ENCODE peak calls at places on chromosomes 6 and 20, in ten cellular contexts. B is foreskin fibroblast, Z is osteocyte, J is brain microvascular endothelial cell, K is lower lobe of right lung, Y is fibroblast of mammary gland, D is endothelial cell, M is fibroblast of the aortic adventitia, U is ovary, F is B cell. S is an unnamed sample.
A peak's percentile ranks its signal among the peaks of the same experiment; 100 is the strongest.

GRCh38 chr6:21928715-21929298 is 335.3 kb downstream of the SOX4 start:
- DNase-seq in B (no peak), Z (no peak), J (no peak), K (no peak), Y (no peak), D (no peak), M (no peak), U (no peak), F (no peak), S (no peak)

GRCh38 chr6:139982652-139983051 is 608.2 kb upstream of the CITED2 start:
- DNase-seq in B (peak; percentile 92), Z (no peak), J (peak; percentile 68), K (no peak), Y (peak; percentile 87), D (no peak), M (peak; percentile 64), U (no peak), F (no peak), S (peak; percentile 59)

GRCh38 chr6:37559060-37559459 is 59.4 kb upstream of the CCDC167 start:
- DNase-seq in B (no peak), Z (no peak), J (no peak), K (no peak), Y (no peak), D (no peak), M (no peak), U (no peak), F (no peak), S (no peak)

GRCh38 chr20:33702861-33703260 is 16.7 kb upstream of the E2F1 start:
- DNase-seq in B (no peak), Z (no peak), J (no peak), K (no peak), Y (no peak), D (no peak), M (no peak), U (no peak), F (no peak), S (no peak)

GRCh38 chr6:1724616-1725015 is 114.9 kb downstream of the FOXC1 start:
- DNase-seq in B (no peak), Z (no peak), J (no peak), K (peak; percentile 80), Y (no peak), D (peak; percentile 64), M (no peak), U (no peak), F (no peak), S (no peak)

GRCh38 chr20:38894091-38894847 is 31.9 kb upstream of the FAM83D start:
- DNase-seq in B (peak; percentile 7), Z (no peak), J (no peak), K (no peak), Y (peak; percentile 49), D (no peak), M (no peak), U (no peak), F (no peak), S (no peak)

GRCh38 chr6:127026247-127026646 is 92.2 kb upstream of the RSPO3 start:
- DNase-seq in B (peak; percentile 4), Z (no peak), J (no peak), K (no peak), Y (no peak), D (no peak), M (no peak), U (no peak), F (no peak), S (no peak)

GRCh38 chr20:60108397-60108796 is 150.2 kb downstream of the CDH26 start:
- DNase-seq in B (no peak), Z (no peak), J (peak; percentile 60), K (no peak), Y (no peak), D (no peak), M (no peak), U (no peak), F (no peak), S (no peak)

GRCh38 chr6:30963641-30964040 is 19.9 kb upstream of the MUC21 start:
- DNase-seq in B (no peak), Z (no peak), J (no peak), K (no peak), Y (peak; percentile 68), D (no peak), M (no peak), U (no peak), F (no peak), S (peak; percentile 26)

GRCh38 chr20:50395258-50395729 is 114.9 kb upstream of the PTPN1 start:
- DNase-seq in B (peak; percentile 84), Z (no peak), J (peak; percentile 35), K (peak; percentile 87), Y (peak; percentile 52), D (no peak), M (no peak), U (peak; percentile 45), F (no peak), S (no peak)

DNA sequence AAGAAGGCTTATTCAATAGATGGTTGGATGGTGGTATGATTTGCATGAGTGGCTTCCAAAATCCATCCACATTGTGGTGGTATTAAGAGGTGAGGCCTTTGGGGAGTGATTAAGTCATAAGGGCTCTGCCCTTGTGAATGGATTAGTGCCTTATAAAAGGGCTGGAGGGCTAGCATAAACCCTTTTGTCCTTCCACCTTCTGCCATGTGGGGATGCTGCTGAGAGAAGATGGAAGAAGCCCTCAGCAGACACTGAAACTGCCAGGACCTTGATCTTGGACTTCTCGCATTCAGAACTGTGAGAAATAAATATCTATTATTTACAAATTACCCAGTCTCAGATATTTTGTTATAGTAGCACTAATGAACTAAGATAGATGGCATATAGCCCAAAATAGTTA is 27.8 kb upstream of the SRPK1 start:
- DNase-seq in B (no peak), Z (no peak), J (peak; percentile 24), K (no peak), Y (peak; percentile 41), D (peak; percentile 16), M (peak; percentile 38), U (no peak), F (no peak), S (no peak)
- TF ChIP-seq CTCF in B (no peak), Z (peak; percentile 24), J (peak; percentile 70), K (no peak), Y (peak; percentile 49), D (no peak), M (peak; percentile 60), U (no peak), F (no peak), S (peak; percentile 33)

GRCh38 chr6:44105993-44106740 is 21.1 kb downstream of the MRPL14 start:
- DNase-seq in B (no peak), Z (no peak), J (no peak), K (no peak), Y (no peak), D (no peak), M (no peak), U (no peak), F (no peak), S (no peak)
- TF ChIP-seq CTCF in B (no peak), Z (no peak), J (no peak), K (no peak), Y (no peak), D (no peak), M (no peak), U (no peak), F (no peak), S (no peak)

DNA sequence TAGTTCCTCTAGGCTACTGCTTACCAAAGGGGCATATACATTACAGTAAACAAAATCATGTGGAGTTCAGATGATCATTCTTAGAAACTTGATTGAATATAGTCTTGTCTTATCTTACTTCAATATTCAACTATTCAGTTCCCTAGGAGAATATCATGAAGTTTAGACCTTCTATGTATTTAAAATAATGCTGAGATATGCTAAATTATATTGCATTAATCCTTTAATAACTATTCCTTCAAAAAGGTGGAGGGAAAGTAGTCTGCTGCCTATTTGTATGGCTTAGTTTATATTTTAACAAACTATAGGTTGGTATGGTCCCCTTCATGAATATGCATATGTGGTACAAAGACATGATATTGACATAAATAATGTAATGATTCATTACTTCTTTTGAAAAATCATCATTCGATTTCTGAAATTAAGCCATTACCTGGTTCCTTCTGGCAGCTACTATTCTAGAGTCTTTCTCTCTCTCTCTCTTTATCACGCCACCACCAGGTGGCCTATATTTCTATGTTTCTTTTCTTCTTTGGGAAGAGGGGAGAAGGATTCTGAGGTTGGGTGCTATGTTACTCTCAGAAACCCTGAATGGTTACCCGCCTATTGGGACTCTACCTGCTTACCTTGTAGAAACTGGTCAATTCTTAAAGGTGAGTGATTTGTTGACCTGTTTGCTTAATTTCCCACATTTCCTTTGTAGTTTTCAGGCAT is 855.8 kb downstream of the HACE1 start:
- DNase-seq in B (no peak), Z (no peak), J (no peak), K (no peak), Y (no peak), D (no peak), M (no peak), U (no peak), F (no peak), S (no peak)
- TF ChIP-seq CTCF in B (no peak), Z (peak; percentile 38), J (no peak), K (no peak), Y (no peak), D (no peak), M (no peak), U (no peak), F (no peak), S (no peak)

GRCh38 chr6:42175860-42176259 is 2.7 kb downstream of the GUCA1A start:
- DNase-seq in B (no peak), Z (no peak), J (no peak), K (no peak), Y (no peak), D (no peak), M (no peak), U (no peak), F (no peak), S (no peak)
- TF ChIP-seq CTCF in B (no peak), Z (peak; percentile 40), J (peak; percentile 55), K (no peak), Y (peak; percentile 36), D (no peak), M (peak; percentile 20), U (no peak), F (no peak), S (peak; percentile 34)

GRCh38 chr6:130298258-130298657 is 67.6 kb upstream of the TMEM200A start:
- DNase-seq in B (no peak), Z (no peak), J (no peak), K (no peak), Y (no peak), D (no peak), M (no peak), U (no peak), F (no peak), S (no peak)

GRCh38 chr6:130296854-130297253 is 69.0 kb upstream of the TMEM200A start:
- DNase-seq in B (no peak), Z (no peak), J (no peak), K (no peak), Y (no peak), D (no peak), M (no peak), U (no peak), F (no peak), S (no peak)

GRCh38 chr6:130288065-130288464 is 65.3 kb upstream of the SAMD3 start:
- DNase-seq in B (no peak), Z (no peak), J (no peak), K (no peak), Y (peak; percentile 29), D (no peak), M (peak; percentile 68), U (no peak), F (no peak), S (no peak)

DNA sequence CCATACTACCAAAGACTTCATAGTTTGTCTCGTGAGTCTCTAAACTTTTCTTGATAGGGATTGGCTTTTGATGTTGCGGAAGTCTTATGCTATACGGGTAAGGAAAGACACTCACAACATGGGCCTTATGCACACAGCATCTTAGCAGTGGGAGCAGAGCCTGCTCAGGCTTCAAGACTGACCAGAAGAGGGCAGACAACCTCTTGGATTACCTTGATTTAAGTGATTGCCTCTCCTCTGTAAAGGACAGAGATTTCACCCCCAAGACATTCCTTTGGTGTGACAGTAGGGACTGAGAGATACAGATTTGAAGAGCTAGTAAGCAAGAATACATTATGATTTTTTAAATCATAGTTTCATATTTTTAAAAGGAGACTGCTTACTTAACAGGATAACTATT is 71.0 kb upstream of the SAMD3 start:
- DNase-seq in B (peak; percentile 70), Z (no peak), J (peak; percentile 79), K (no peak), Y (peak; percentile 77), D (peak; percentile 45), M (peak; percentile 84), U (no peak), F (peak; percentile 9), S (peak; percentile 46)
- TF ChIP-seq CTCF in B (peak; percentile 71), Z (peak; percentile 78), J (peak; percentile 89), K (peak; percentile 32), Y (peak; percentile 83), D (no peak), M (peak; percentile 83), U (no peak), F (peak; percentile 31), S (peak; percentile 83)

S was measured in astrocyte of the cerebellum.